ENCODE peak calls at places on chromosomes 6 and 20, in seven cellular contexts. S is endodermal cell, F is BJ, E is adrenal gland, D is IMR-90, K is PC-3, J is colonic mucosa. W is an unnamed sample.

GRCh38 chr6:36755435-36756348 is 58.1 kb downstream of the RAB44 start:
- DNase-seq in S (no peak), J (peak; percentile 54), E (peak; percentile 79), F (no peak), D (peak; percentile 72), K (peak; percentile 85), W (peak; percentile 64)

GRCh38 chr6:170101281-170102035 is 189.4 kb downstream of the DLL1 start:
- DNase-seq in J (no peak), S (peak; percentile 37), F (no peak), E (no peak), D (no peak), K (no peak), W (no peak)

GRCh38 chr6:143060806-143061596 is at the start of gene AIG1:
- DNase-seq in S (peak; percentile 87), D (no peak), F (no peak), J (peak; percentile 79), K (no peak), E (no peak), W (peak; percentile 33)

GRCh38 chr20:58599966-58600365 is 51.1 kb upstream of the STX16 start:
- DNase-seq in D (no peak), F (no peak), J (no peak), S (no peak), E (no peak), K (no peak), W (no peak)

GRCh38 chr20:62998449-62998848 is 8.3 kb downstream of the BHLHE23 start:
- DNase-seq in J (no peak), D (no peak), K (no peak), S (no peak), F (no peak), E (no peak), W (no peak)

GRCh38 chr6:74409447-74409846 is 713.4 kb downstream of the CD109 start:
- DNase-seq in D (peak; percentile 87), F (peak; percentile 37), E (no peak), S (no peak), J (no peak), K (peak; percentile 64), W (peak; percentile 66)

GRCh38 chr20:7637184-7637583 is 303.1 kb downstream of the HAO1 start:
- DNase-seq in K (peak; percentile 87), D (no peak), S (no peak), F (no peak), J (no peak), E (no peak), W (peak; percentile 5)

GRCh38 chr6:50842446-50842845 is 23.8 kb downstream of the TFAP2B start:
- DNase-seq in F (no peak), J (no peak), D (no peak), S (peak; percentile 75), K (no peak), E (no peak), W (no peak)

GRCh38 chr6:141252828-141253608 is 879.7 kb upstream of the GJE1 start:
- DNase-seq in K (no peak), F (no peak), D (no peak), E (no peak), J (no peak), S (no peak), W (no peak)

GRCh38 chr6:2863901-2864300 is 22.2 kb upstream of the SERPINB1 start:
- DNase-seq in J (no peak), E (no peak), K (no peak), F (no peak), D (no peak), S (peak; percentile 27), W (no peak)

GRCh38 chr6:89618026-89618425 is 20.5 kb downstream of the LYRM2 start:
- DNase-seq in S (no peak), D (no peak), E (no peak), K (no peak), J (no peak), F (no peak), W (no peak)

GRCh38 chr6:89616531-89616930 is 22.0 kb downstream of the LYRM2 start:
- DNase-seq in J (no peak), F (no peak), E (no peak), S (no peak), D (no peak), K (no peak), W (no peak)

GRCh38 chr6:89612121-89612520 is 26.4 kb downstream of the LYRM2 start:
- DNase-seq in K (no peak), F (no peak), S (peak; percentile 83), D (no peak), J (no peak), E (no peak), W (no peak)

GRCh38 chr6:89613790-89614189 is 24.8 kb downstream of the LYRM2 start:
- DNase-seq in S (no peak), J (no peak), E (no peak), D (no peak), F (no peak), K (no peak), W (no peak)

DNA sequence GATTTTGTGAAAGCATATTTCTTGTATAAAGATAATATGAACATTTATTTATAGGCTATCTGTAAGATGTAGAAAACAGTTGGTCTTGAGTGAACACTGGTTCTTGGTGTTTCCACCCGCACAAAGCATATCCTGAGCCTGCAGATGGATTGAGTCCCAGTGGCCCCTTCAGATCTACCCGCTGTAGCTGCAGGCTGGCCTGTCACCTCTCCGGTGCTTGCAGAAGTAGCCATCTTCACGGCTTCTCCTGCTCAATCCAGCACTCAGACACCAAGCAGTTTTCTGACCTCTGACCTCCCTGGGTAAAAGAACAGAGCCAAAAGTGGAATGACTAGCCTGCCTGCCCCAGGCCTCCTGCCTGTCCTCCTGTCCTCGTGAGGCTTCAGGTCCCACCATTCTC is 22.7 kb downstream of the LYRM2 start:
- DNase-seq in K (no peak), S (no peak), E (no peak), J (no peak), F (no peak), D (no peak), W (no peak)
- H3K4me3 ChIP-seq in K (no peak overlapping the region), S (no peak overlapping the region), E (no peak overlapping the region), J (no peak overlapping the region), F (no peak overlapping the region), D (no peak overlapping the region), W (no peak overlapping the region)

GRCh38 chr6:156175971-156176421 is 601.2 kb upstream of the ARID1B start:
- DNase-seq in E (no peak), J (peak; percentile 20), D (no peak), F (no peak), S (peak; percentile 84), K (peak; percentile 33), W (no peak)
- TF ChIP-seq CTCF in E (peak; percentile 12), J (no peak), D (peak; percentile 8), F (no peak), S (peak; percentile 72), K (peak; percentile 49), W (peak; percentile 49)

GRCh38 chr6:43572015-43572414 is 3.8 kb downstream of the XPO5 start:
- DNase-seq in K (no peak), D (no peak), F (no peak), E (no peak), S (peak; percentile 12), J (no peak), W (no peak)

GRCh38 chr6:43575772-43576551 is at the start of the genes POLH and XPO5:
- DNase-seq in E (peak; percentile 93), S (peak; percentile 97), D (peak; percentile 88), F (peak; percentile 63), K (peak; percentile 96), J (peak; percentile 93), W (peak; percentile 81)

GRCh38 chr6:43575105-43575771 is 600 bp downstream of the XPO5 start:
- DNase-seq in K (peak; percentile 17), S (no peak), F (no peak), J (peak; percentile 48), E (peak; percentile 42), D (peak; percentile 9), W (no peak)

DNA sequence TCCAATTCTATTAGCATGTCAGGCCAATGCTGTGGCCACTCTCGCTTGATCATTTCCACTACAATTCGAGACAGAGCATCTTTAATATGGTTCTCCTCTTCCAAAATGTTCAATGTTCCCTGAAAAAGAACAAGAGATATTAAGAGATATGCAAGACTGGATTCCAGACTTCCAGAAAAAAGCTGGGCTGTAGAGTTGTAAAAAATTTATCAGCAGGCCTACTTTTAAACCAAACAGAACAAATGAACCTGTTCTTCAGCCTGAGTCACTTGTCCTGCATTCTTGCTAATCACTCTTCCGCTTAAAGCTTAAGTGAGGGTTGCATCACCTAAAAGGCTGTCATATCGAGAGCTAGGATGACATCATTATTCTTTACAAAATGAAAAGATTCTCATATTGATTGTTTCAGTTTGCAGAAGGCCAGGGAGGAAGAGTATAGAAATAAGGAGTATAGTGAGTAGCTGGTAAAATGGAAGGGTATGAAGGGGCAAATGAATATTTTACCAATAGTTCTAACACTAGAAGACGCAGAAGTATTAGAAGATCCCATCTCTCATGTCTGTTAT is 4.9 kb downstream of the XPO5 start:
- DNase-seq in D (peak; percentile 47), E (no peak), S (no peak), K (no peak), F (no peak), J (no peak), W (no peak)
- H3K36me3 ChIP-seq in D (peaks cover 37% of the 10 kb centered on the region), E (peaks cover 69% of the 10 kb centered on the region), S (peaks cover 58% of the 10 kb centered on the region), K (peaks cover 46% of the 10 kb centered on the region), F (peaks cover 10% of the 10 kb centered on the region), J (no peaks in the 10 kb centered on the region), W (peaks cover 50% of the 10 kb centered on the region)

DNA sequence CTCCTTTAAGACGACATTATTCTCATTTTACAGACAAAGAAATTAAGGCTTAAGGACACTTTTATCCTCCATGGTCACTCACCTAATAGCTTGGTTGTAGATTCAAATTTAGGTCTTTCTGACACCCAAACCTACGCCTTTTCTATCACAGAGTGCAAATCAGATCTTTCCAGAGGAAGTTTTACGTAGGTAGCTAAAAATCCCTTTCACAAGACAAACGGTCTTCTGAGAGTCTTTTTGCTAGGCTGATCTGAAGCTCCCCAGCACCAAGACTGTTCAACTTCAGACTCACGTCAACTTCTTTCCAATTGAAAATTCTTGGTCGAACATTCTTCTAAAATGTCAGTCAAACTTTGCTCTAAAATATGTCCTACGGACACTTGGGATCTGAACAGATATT is 46.5 kb downstream of the BLOC1S5 start:
- DNase-seq in J (no peak), E (no peak), K (no peak), D (no peak), F (no peak), S (no peak), W (no peak)
- H3K4me3 ChIP-seq in J (no peak overlapping the region), E (no peak overlapping the region), K (no peak overlapping the region), D (no peak overlapping the region), F (no peak overlapping the region), S (no peak overlapping the region), W (no peak overlapping the region)